ENCODE peak calls at places on chromosome 5, in five cellular contexts. M is heart left ventricle; V is NAMALWA; T is IMR-90; L is activated CD4-positive, alpha-beta T cell treated with anti-CD3 and anti-CD28 coated beads, Interleukin-2, amount 10 ng/mL, durations not matched to agents 7 days and 5 days. D is an unnamed sample.

GRCh38 chr5:179385892-179386291 is 40.6 kb upstream of the ADAMTS2 start:
- DNase-seq in M (no peak), V (no peak), T (no peak), L (no peak), D (no peak)

GRCh38 chr5:26610581-26610980 is 427.8 kb downstream of the CDH9 start:
- DNase-seq in M (no peak), V (no peak), T (no peak), L (no peak), D (no peak)

GRCh38 chr5:17412760-17413671 is 85.0 kb upstream of the TAF11L2 start:
- DNase-seq in M (no peak), V (peak), T (no peak), L (no peak), D (peak)

GRCh38 chr5:143877196-143877595 is 65.2 kb downstream of the HMHB1 start:
- DNase-seq in M (no peak), V (no peak), T (no peak), L (no peak), D (no peak)

GRCh38 chr5:7078901-7079300 is 317.0 kb upstream of the ADCY2 start:
- DNase-seq in M (no peak), V (peak), T (no peak), L (no peak), D (no peak)

GRCh38 chr5:157290981-157291711 is 25.2 kb downstream of the CYFIP2 start:
- DNase-seq in M (no peak), V (peak), T (no peak), L (no peak), D (no peak)

GRCh38 chr5:78221964-78222451 is 72.5 kb downstream of the AP3B1 start:
- DNase-seq in M (no peak), V (peak), T (peak), L (no peak), D (no peak)

GRCh38 chr5:181260720-181261319 is at the start of gene TRIM52:
- DNase-seq in M (peak), V (peak), T (peak), L (peak), D (peak)

GRCh38 chr5:63401434-63402046 is 560.7 kb downstream of the HTR1A start:
- DNase-seq in M (peak), V (peak), T (peak), L (peak), D (no peak)

GRCh38 chr5:151673421-151673820 is 13.3 kb downstream of the SPARC start:
- DNase-seq in M (no peak), V (no peak), T (no peak), L (no peak), D (no peak)

GRCh38 chr5:114361724-114362196 is at the start of gene KCNN2:
- DNase-seq in M (peak), V (no peak), T (peak), L (no peak), D (no peak)